ENCODE peak calls at places on chromosomes 7 and 10, in five cellular contexts. One of them, this sample, is unnamed.

GRCh38 chr10:117132751-117133231 is 5.3 kb downstream of the VAX1 start:
- DNase-seq in bronchial epithelial cell: no peak
- DNase-seq in WERI-Rb-1: no peak
- DNase-seq in fibroblast of mammary gland: no peak
- DNase-seq in MCF 10A: no peak
- DNase-seq in this sample: no peak

GRCh38 chr10:94097656-94098055 is 103.9 kb downstream of the PLCE1 start:
- DNase-seq in bronchial epithelial cell: peak
- DNase-seq in WERI-Rb-1: no peak
- DNase-seq in fibroblast of mammary gland: peak
- DNase-seq in MCF 10A: peak
- DNase-seq in this sample: no peak

GRCh38 chr7:114084381-114085312 is 165.8 kb upstream of the PPP1R3A start:
- DNase-seq in bronchial epithelial cell: no peak
- DNase-seq in WERI-Rb-1: peak
- DNase-seq in fibroblast of mammary gland: peak
- DNase-seq in MCF 10A: no peak
- DNase-seq in this sample: no peak

GRCh38 chr10:71796749-71797405 is 23.6 kb upstream of the VSIR start:
- DNase-seq in bronchial epithelial cell: no peak
- DNase-seq in WERI-Rb-1: no peak
- DNase-seq in fibroblast of mammary gland: no peak
- DNase-seq in MCF 10A: no peak
- DNase-seq in this sample: no peak

GRCh38 chr10:71804067-71804466 is 30.7 kb upstream of the VSIR start:
- DNase-seq in bronchial epithelial cell: no peak
- DNase-seq in WERI-Rb-1: no peak
- DNase-seq in fibroblast of mammary gland: no peak
- DNase-seq in MCF 10A: no peak
- DNase-seq in this sample: no peak

GRCh38 chr7:105896407-105896842 is 20.0 kb upstream of the ATXN7L1 start:
- DNase-seq in bronchial epithelial cell: no peak
- DNase-seq in WERI-Rb-1: no peak
- DNase-seq in fibroblast of mammary gland: no peak
- DNase-seq in MCF 10A: no peak
- DNase-seq in this sample: no peak

GRCh38 chr10:115772606-115773005 is 500.4 kb downstream of the GFRA1 start:
- DNase-seq in bronchial epithelial cell: peak
- DNase-seq in WERI-Rb-1: no peak
- DNase-seq in fibroblast of mammary gland: peak
- DNase-seq in MCF 10A: peak
- DNase-seq in this sample: no peak

GRCh38 chr10:90885176-90885575 is 13.4 kb downstream of the RPP30 start:
- DNase-seq in bronchial epithelial cell: no peak
- DNase-seq in WERI-Rb-1: no peak
- DNase-seq in fibroblast of mammary gland: peak
- DNase-seq in MCF 10A: peak
- DNase-seq in this sample: no peak

GRCh38 chr7:66804001-66804400 is 63.5 kb downstream of the RABGEF1 start:
- DNase-seq in bronchial epithelial cell: no peak
- DNase-seq in WERI-Rb-1: no peak
- DNase-seq in fibroblast of mammary gland: peak
- DNase-seq in MCF 10A: no peak
- DNase-seq in this sample: no peak

GRCh38 chr10:93160829-93161228 is 87.1 kb downstream of the CYP26A1 start:
- DNase-seq in bronchial epithelial cell: peak
- DNase-seq in WERI-Rb-1: no peak
- DNase-seq in fibroblast of mammary gland: peak
- DNase-seq in MCF 10A: peak
- DNase-seq in this sample: no peak

GRCh38 chr10:785539-786214 is 96.2 kb upstream of the DIP2C start:
- DNase-seq in bronchial epithelial cell: no peak
- DNase-seq in WERI-Rb-1: no peak
- DNase-seq in fibroblast of mammary gland: no peak
- DNase-seq in MCF 10A: no peak
- DNase-seq in this sample: no peak

GRCh38 chr10:88190540-88191213 is 327.3 kb downstream of the PTEN start:
- DNase-seq in bronchial epithelial cell: no peak
- DNase-seq in WERI-Rb-1: no peak
- DNase-seq in fibroblast of mammary gland: no peak
- DNase-seq in MCF 10A: no peak
- DNase-seq in this sample: no peak

GRCh38 chr10:88499569-88500470 is 83.3 kb downstream of the RNLS start:
- DNase-seq in bronchial epithelial cell: peak
- DNase-seq in WERI-Rb-1: no peak
- DNase-seq in fibroblast of mammary gland: peak
- DNase-seq in MCF 10A: peak
- DNase-seq in this sample: no peak

GRCh38 chr7:131424219-131424822 is 96.6 kb downstream of the MKLN1 start:
- DNase-seq in bronchial epithelial cell: peak
- DNase-seq in WERI-Rb-1: no peak
- DNase-seq in fibroblast of mammary gland: peak
- DNase-seq in MCF 10A: peak
- DNase-seq in this sample: no peak

GRCh38 chr10:100909506-100910260 is 3.1 kb upstream of the SLF2 start:
- DNase-seq in bronchial epithelial cell: no peak
- DNase-seq in WERI-Rb-1: peak
- DNase-seq in fibroblast of mammary gland: peak
- DNase-seq in MCF 10A: no peak
- DNase-seq in this sample: no peak

GRCh38 chr7:25167262-25167843 is 42.3 kb upstream of the CYCS start:
- DNase-seq in bronchial epithelial cell: peak
- DNase-seq in WERI-Rb-1: no peak
- DNase-seq in fibroblast of mammary gland: no peak
- DNase-seq in MCF 10A: no peak
- DNase-seq in this sample: no peak

GRCh38 chr7:99623702-99624447 is 7.1 kb downstream of the ZSCAN25 start:
- DNase-seq in bronchial epithelial cell: no peak
- DNase-seq in WERI-Rb-1: no peak
- DNase-seq in fibroblast of mammary gland: no peak
- DNase-seq in MCF 10A: no peak
- DNase-seq in this sample: no peak

GRCh38 chr7:150402671-150403321 is 23.7 kb downstream of the ZNF775 start:
- DNase-seq in bronchial epithelial cell: no peak
- DNase-seq in WERI-Rb-1: peak
- DNase-seq in fibroblast of mammary gland: no peak
- DNase-seq in MCF 10A: no peak
- DNase-seq in this sample: no peak

GRCh38 chr7:92880212-92881090 is 44.1 kb upstream of the CDK6 start:
- DNase-seq in bronchial epithelial cell: peak
- DNase-seq in WERI-Rb-1: peak
- DNase-seq in fibroblast of mammary gland: peak
- DNase-seq in MCF 10A: peak
- DNase-seq in this sample: no peak

GRCh38 chr10:74058071-74058470 is 60.2 kb downstream of the VCL start:
- DNase-seq in bronchial epithelial cell: no peak
- DNase-seq in WERI-Rb-1: no peak
- DNase-seq in fibroblast of mammary gland: no peak
- DNase-seq in MCF 10A: no peak
- DNase-seq in this sample: no peak

GRCh38 chr7:18570890-18571478 is 75.4 kb downstream of the HDAC9 start:
- DNase-seq in bronchial epithelial cell: peak
- DNase-seq in WERI-Rb-1: no peak
- DNase-seq in fibroblast of mammary gland: peak
- DNase-seq in MCF 10A: peak
- DNase-seq in this sample: no peak

GRCh38 chr7:39540320-39540719 is 25.9 kb upstream of the YAE1 start:
- DNase-seq in bronchial epithelial cell: no peak
- DNase-seq in WERI-Rb-1: no peak
- DNase-seq in fibroblast of mammary gland: no peak
- DNase-seq in MCF 10A: no peak
- DNase-seq in this sample: peak

GRCh38 chr10:24951201-24952145 is 933 bp downstream of the PRTFDC1 start:
- DNase-seq in bronchial epithelial cell: no peak
- DNase-seq in WERI-Rb-1: peak
- DNase-seq in fibroblast of mammary gland: peak
- DNase-seq in MCF 10A: no peak
- DNase-seq in this sample: no peak

GRCh38 chr7:146956323-146956722 is 839.7 kb downstream of the CNTNAP2 start:
- DNase-seq in bronchial epithelial cell: no peak
- DNase-seq in WERI-Rb-1: no peak
- DNase-seq in fibroblast of mammary gland: no peak
- DNase-seq in MCF 10A: no peak
- DNase-seq in this sample: no peak

GRCh38 chr7:135923700-135924261 is 53.4 kb downstream of the MTPN start:
- DNase-seq in bronchial epithelial cell: peak
- DNase-seq in WERI-Rb-1: no peak
- DNase-seq in fibroblast of mammary gland: peak
- DNase-seq in MCF 10A: peak
- DNase-seq in this sample: no peak

GRCh38 chr10:96840841-96841518 is 8.9 kb downstream of the LCOR start:
- DNase-seq in bronchial epithelial cell: peak
- DNase-seq in WERI-Rb-1: no peak
- DNase-seq in fibroblast of mammary gland: peak
- DNase-seq in MCF 10A: peak
- DNase-seq in this sample: no peak

GRCh38 chr7:154881046-154881445 is 121.9 kb downstream of the PAXIP1 start:
- DNase-seq in bronchial epithelial cell: no peak
- DNase-seq in WERI-Rb-1: no peak
- DNase-seq in fibroblast of mammary gland: no peak
- DNase-seq in MCF 10A: no peak
- DNase-seq in this sample: no peak

GRCh38 chr7:111486472-111487142 is 75.7 kb downstream of the IMMP2L start:
- DNase-seq in bronchial epithelial cell: peak
- DNase-seq in WERI-Rb-1: no peak
- DNase-seq in fibroblast of mammary gland: peak
- DNase-seq in MCF 10A: peak
- DNase-seq in this sample: no peak

DNA sequence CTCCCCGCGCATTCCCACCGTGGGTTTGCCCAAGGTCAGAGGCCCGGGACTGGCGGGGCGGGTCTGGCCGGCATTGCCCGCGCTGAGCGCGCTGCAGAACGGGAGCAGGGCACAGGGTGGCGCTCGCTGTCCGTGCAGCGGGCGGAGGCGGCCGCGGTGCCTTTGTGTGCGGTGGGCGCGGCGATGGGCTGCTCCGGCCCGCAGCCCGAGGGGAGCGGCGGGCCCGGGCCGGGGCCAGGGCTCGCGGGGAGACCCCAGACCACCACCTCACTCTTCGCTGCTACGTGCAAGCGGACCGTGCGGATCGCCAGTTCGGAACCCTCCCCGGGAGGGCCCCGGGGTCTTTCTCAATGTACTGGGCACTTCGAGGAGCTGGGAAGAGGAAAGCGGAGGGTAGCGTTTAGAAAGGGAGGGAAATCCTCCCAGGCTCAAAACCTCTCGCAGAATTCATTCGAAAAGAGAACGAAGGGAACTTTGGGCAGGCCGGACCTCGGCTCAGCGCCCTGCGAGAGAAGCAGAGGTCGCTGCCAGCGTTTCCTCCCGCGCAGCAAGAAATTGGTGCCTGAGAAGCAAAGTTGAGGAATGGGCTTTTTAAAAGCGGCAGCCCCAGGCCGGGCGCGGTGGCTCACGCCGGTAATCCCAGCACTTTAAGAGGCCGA is 8.5 kb downstream of the SP8 start:
- DNase-seq in bronchial epithelial cell: no peak
- DNase-seq in WERI-Rb-1: peak
- DNase-seq in fibroblast of mammary gland: no peak
- DNase-seq in MCF 10A: peak
- DNase-seq in this sample: peak
- TF ChIP-seq CTCF in bronchial epithelial cell: peak
- TF ChIP-seq CTCF in WERI-Rb-1: peak
- TF ChIP-seq CTCF in fibroblast of mammary gland: peak
- TF ChIP-seq CTCF in MCF 10A: peak
- TF ChIP-seq CTCF in this sample: peak

DNA sequence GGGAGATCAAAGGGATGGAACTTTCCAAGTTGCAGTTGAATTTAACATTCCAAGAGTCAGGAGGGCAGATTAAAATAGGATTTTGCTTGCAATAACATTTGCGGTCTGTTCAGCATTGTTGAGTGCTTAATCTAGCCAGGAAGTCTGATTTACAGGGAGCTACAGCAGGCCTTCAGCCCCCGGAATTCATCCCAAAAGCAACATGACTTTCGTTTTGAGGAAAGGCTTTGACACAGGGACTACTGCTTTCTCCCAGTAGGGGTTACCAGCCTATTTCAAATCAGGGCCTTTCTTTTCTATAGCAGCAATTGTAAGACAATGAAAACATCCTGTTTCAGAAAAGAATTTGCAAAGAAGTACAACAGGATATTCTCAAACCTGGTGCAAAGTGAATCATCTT is 279.7 kb upstream of the PITRM1 start:
- DNase-seq in bronchial epithelial cell: no peak
- DNase-seq in WERI-Rb-1: no peak
- DNase-seq in fibroblast of mammary gland: peak
- DNase-seq in MCF 10A: peak
- DNase-seq in this sample: no peak
- TF ChIP-seq CTCF in bronchial epithelial cell: peak
- TF ChIP-seq CTCF in WERI-Rb-1: no peak
- TF ChIP-seq CTCF in fibroblast of mammary gland: peak
- TF ChIP-seq CTCF in MCF 10A: peak
- TF ChIP-seq CTCF in this sample: no peak

GRCh38 chr7:22660732-22661131 is 66.3 kb upstream of the IL6 start:
- DNase-seq in bronchial epithelial cell: no peak
- DNase-seq in WERI-Rb-1: no peak
- DNase-seq in fibroblast of mammary gland: no peak
- DNase-seq in MCF 10A: no peak
- DNase-seq in this sample: no peak
- TF ChIP-seq CTCF in bronchial epithelial cell: peak
- TF ChIP-seq CTCF in WERI-Rb-1: peak
- TF ChIP-seq CTCF in fibroblast of mammary gland: peak
- TF ChIP-seq CTCF in MCF 10A: peak
- TF ChIP-seq CTCF in this sample: no peak

GRCh38 chr10:50398823-50399222 is 147.5 kb upstream of the ASAH2 start:
- DNase-seq in bronchial epithelial cell: no peak
- DNase-seq in WERI-Rb-1: no peak
- DNase-seq in fibroblast of mammary gland: no peak
- DNase-seq in MCF 10A: no peak
- DNase-seq in this sample: no peak
- TF ChIP-seq CTCF in bronchial epithelial cell: no peak
- TF ChIP-seq CTCF in WERI-Rb-1: no peak
- TF ChIP-seq CTCF in fibroblast of mammary gland: no peak
- TF ChIP-seq CTCF in MCF 10A: no peak
- TF ChIP-seq CTCF in this sample: no peak

GRCh38 chr7:95899919-95900513 is 127.7 kb downstream of the DYNC1I1 start:
- DNase-seq in bronchial epithelial cell: no peak
- DNase-seq in WERI-Rb-1: peak
- DNase-seq in fibroblast of mammary gland: no peak
- DNase-seq in MCF 10A: peak
- DNase-seq in this sample: no peak
- TF ChIP-seq CTCF in bronchial epithelial cell: no peak
- TF ChIP-seq CTCF in WERI-Rb-1: peak
- TF ChIP-seq CTCF in fibroblast of mammary gland: no peak
- TF ChIP-seq CTCF in MCF 10A: no peak
- TF ChIP-seq CTCF in this sample: no peak

DNA sequence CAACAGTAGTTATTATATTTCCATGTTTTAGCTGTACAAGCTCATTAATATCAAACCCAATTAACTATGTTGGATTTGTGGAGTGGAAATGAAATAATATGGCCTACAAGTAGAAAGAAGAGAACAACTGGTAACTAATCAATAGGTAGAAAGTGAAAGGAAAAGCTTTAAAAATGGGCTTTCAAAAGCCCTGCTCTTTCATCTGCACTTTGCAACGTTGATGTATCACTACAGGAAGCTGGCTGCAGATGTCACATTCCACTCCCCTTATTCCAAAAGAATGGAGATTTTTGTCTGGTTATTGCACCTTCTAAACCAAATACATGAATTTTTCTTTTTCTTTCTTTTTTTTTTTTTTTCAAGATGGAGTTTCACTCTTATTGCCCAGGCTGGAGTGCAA is 11.7 kb upstream of the MKI67 start:
- DNase-seq in bronchial epithelial cell: no peak
- DNase-seq in WERI-Rb-1: no peak
- DNase-seq in fibroblast of mammary gland: no peak
- DNase-seq in MCF 10A: no peak
- DNase-seq in this sample: no peak
- TF ChIP-seq CTCF in bronchial epithelial cell: no peak
- TF ChIP-seq CTCF in WERI-Rb-1: no peak
- TF ChIP-seq CTCF in fibroblast of mammary gland: no peak
- TF ChIP-seq CTCF in MCF 10A: no peak
- TF ChIP-seq CTCF in this sample: no peak

GRCh38 chr10:70478191-70479160 is at the start of gene PALD1:
- DNase-seq in bronchial epithelial cell: no peak
- DNase-seq in WERI-Rb-1: peak
- DNase-seq in fibroblast of mammary gland: peak
- DNase-seq in MCF 10A: peak
- DNase-seq in this sample: no peak
- TF ChIP-seq CTCF in bronchial epithelial cell: peak
- TF ChIP-seq CTCF in WERI-Rb-1: no peak
- TF ChIP-seq CTCF in fibroblast of mammary gland: no peak
- TF ChIP-seq CTCF in MCF 10A: no peak
- TF ChIP-seq CTCF in this sample: peak